ENCODE peak calls at places on chromosomes 3 and 15, in nine cellular contexts. D is colonic mucosa, S is fibroblast of lung, K is brain microvascular endothelial cell, C is body of pancreas, U is GM12878, A is foreskin fibroblast, R is Caco-2, W is fibroblast of pulmonary artery. H is an unnamed sample.

GRCh38 chr3:142904639-142905441 is 16.0 kb upstream of the PCOLCE2 start:
- DNase-seq in D (peak), S (peak), K (no peak), C (no peak), U (no peak), A (peak), R (no peak), W (peak), H (no peak)

GRCh38 chr3:133927543-133928066 is 31.9 kb upstream of the RAB6B start:
- DNase-seq in D (peak), S (peak), K (no peak), C (peak), U (no peak), A (peak), R (no peak), W (no peak), H (peak)

GRCh38 chr15:98723195-98723594 is 74.9 kb downstream of the IGF1R start:
- DNase-seq in D (no peak), S (peak), K (no peak), C (no peak), U (no peak), A (no peak), R (no peak), W (no peak), H (no peak)

GRCh38 chr3:188972313-188972712 is 199.5 kb upstream of the TPRG1 start:
- DNase-seq in D (no peak), S (no peak), K (no peak), C (no peak), U (no peak), A (no peak), R (no peak), W (no peak), H (no peak)

GRCh38 chr3:190444576-190445145 is 5.0 kb downstream of the TMEM207 start:
- DNase-seq in D (no peak), S (peak), K (no peak), C (no peak), U (no peak), A (no peak), R (no peak), W (peak), H (no peak)

GRCh38 chr3:149848688-149849087 is 35.7 kb downstream of the RNF13 start:
- DNase-seq in D (no peak), S (no peak), K (no peak), C (no peak), U (no peak), A (peak), R (no peak), W (no peak), H (no peak)

GRCh38 chr3:165895919-165896318 is 58.7 kb upstream of the BCHE start:
- DNase-seq in D (no peak), S (no peak), K (peak), C (no peak), U (no peak), A (no peak), R (peak), W (peak), H (no peak)

GRCh38 chr3:108131105-108131794 is 40.4 kb upstream of the CD47 start:
- DNase-seq in D (no peak), S (peak), K (peak), C (no peak), U (no peak), A (peak), R (no peak), W (peak), H (no peak)

GRCh38 chr3:138234401-138235179 is 47.5 kb downstream of the ARMC8 start:
- DNase-seq in D (no peak), S (peak), K (no peak), C (no peak), U (no peak), A (peak), R (no peak), W (no peak), H (no peak)

GRCh38 chr3:139198929-139199328 is 144.9 kb upstream of the MRPS22 start:
- DNase-seq in D (no peak), S (no peak), K (no peak), C (no peak), U (no peak), A (peak), R (no peak), W (no peak), H (no peak)

GRCh38 chr15:40567111-40567510 is 2.0 kb upstream of the RPUSD2 start:
- DNase-seq in D (no peak), S (no peak), K (no peak), C (no peak), U (no peak), A (peak), R (peak), W (peak), H (no peak)
- TF ChIP-seq CTCF in D (no peak), S (peak), K (peak), C (no peak), U (peak), A (no peak), R (peak), W (peak), H (no peak)

GRCh38 chr3:132180337-132180791 is 136.8 kb upstream of the ACP3 start:
- DNase-seq in D (no peak), S (peak), K (peak), C (no peak), U (peak), A (peak), R (no peak), W (peak), H (no peak)
- TF ChIP-seq CTCF in D (peak), S (peak), K (peak), C (peak), U (peak), A (peak), R (peak), W (peak), H (no peak)

DNA sequence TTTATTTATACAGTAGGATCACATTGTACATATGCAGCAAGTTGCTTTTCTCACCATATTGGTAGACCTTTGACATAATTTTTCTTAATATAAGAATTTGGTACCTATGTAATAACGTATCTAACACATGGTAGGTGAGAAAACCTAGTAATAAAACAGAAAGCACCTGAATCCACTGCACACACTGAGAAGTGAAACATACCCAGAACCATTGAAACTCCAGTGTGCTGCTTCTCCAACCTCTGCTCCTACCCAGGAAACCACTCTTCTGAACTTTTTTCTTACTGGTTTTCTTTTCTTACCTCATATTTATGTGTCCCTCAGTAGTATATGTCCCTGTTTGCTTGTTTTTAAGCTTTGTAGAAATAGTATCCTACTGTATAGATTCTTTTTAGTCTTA is 293.0 kb downstream of the UBE2E2 start:
- DNase-seq in D (no peak), S (no peak), K (no peak), C (no peak), U (peak), A (no peak), R (no peak), W (no peak), H (no peak)
- TF ChIP-seq CTCF in D (no peak), S (no peak), K (no peak), C (no peak), U (no peak), A (no peak), R (no peak), W (no peak), H (no peak)

DNA sequence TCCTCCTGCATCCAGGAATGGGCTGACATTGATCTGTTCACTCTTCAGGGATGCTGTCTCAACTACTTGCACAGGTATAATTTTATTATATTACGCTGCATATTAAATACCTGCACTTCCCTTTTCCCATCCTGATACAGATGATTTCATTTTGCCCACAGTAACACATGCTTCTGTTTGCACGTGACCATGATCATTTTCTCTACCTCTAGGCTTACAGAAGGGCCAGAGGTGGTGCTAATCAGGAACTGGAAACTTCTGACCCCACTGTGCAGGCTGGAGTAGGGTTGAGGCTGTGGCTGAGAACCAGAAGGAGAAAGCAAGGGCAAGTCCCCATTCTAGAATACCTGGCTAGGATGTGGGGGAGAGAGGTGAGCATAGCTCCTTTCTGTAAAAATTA is 304.8 kb downstream of the PTPRG start:
- DNase-seq in D (no peak), S (no peak), K (no peak), C (no peak), U (no peak), A (no peak), R (no peak), W (no peak), H (no peak)
- TF ChIP-seq CTCF in D (no peak), S (no peak), K (no peak), C (no peak), U (no peak), A (no peak), R (no peak), W (no peak), H (no peak)

DNA sequence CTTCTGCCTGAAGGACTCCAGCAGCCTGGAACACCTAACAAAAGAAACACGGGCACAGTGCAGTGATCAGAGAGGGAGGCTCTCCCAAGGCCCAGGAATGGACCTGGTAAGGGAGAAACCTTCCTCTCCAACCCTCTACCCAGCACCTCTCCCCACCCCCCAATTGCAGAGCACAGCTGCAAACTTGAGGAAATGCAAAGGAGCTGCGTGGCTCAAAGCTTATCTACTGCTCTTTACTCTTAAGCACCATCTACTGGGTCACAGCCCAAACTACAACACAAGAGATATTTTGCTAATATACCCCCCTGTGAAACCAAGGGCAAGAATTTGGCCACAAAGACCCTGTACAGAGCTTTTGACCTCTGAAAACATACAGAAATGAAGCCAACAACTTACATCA is 328.3 kb downstream of the OXSM start:
- DNase-seq in D (no peak), S (no peak), K (peak), C (no peak), U (no peak), A (no peak), R (no peak), W (no peak), H (no peak)
- TF ChIP-seq CTCF in D (no peak), S (no peak), K (peak), C (no peak), U (peak), A (no peak), R (no peak), W (no peak), H (no peak)

GRCh38 chr3:160841455-160841854 is 85.4 kb downstream of the PPM1L start:
- DNase-seq in D (no peak), S (no peak), K (no peak), C (no peak), U (no peak), A (no peak), R (no peak), W (no peak), H (no peak)
- TF ChIP-seq CTCF in D (no peak), S (no peak), K (no peak), C (no peak), U (no peak), A (no peak), R (no peak), W (no peak), H (no peak)